ENCODE peak calls at places on chromosomes 13 and 19, in eight cellular contexts. One of them, this sample, is unnamed.

GRCh38 chr19:48760514-48761221 is 5.3 kb downstream of the FGF21 start:
- ATAC-seq in T-cell: no peak
- ATAC-seq in upper lobe of right lung: peak; percentile 17
- ATAC-seq in HCT116: no peak
- ATAC-seq in stimulated activated naive CD8-positive, alpha-beta T cell treated with anti-CD3 and anti-CD28 coated beads, Interleukin-15, amount 100 ng/mL, for 72 hours: peak; percentile 61
- ATAC-seq in Right ventricle myocardium superior: no peak
- ATAC-seq in CD4-positive, CD25-positive, alpha-beta regulatory T cell: no peak
- ATAC-seq in right lobe of liver: peak; percentile 15
- ATAC-seq in this sample: peak; percentile 53

GRCh38 chr19:40716031-40716654 is 543 bp downstream of the COQ8B start:
- ATAC-seq in T-cell: peak; percentile 4
- ATAC-seq in upper lobe of right lung: no peak
- ATAC-seq in HCT116: peak; percentile 0
- ATAC-seq in stimulated activated naive CD8-positive, alpha-beta T cell treated with anti-CD3 and anti-CD28 coated beads, Interleukin-15, amount 100 ng/mL, for 72 hours: peak; percentile 47
- ATAC-seq in Right ventricle myocardium superior: no peak
- ATAC-seq in CD4-positive, CD25-positive, alpha-beta regulatory T cell: no peak
- ATAC-seq in right lobe of liver: no peak
- ATAC-seq in this sample: peak; percentile 46

GRCh38 chr13:96925869-96926628 is 68.2 kb downstream of the OXGR1 start:
- ATAC-seq in T-cell: no peak
- ATAC-seq in upper lobe of right lung: no peak
- ATAC-seq in HCT116: no peak
- ATAC-seq in stimulated activated naive CD8-positive, alpha-beta T cell treated with anti-CD3 and anti-CD28 coated beads, Interleukin-15, amount 100 ng/mL, for 72 hours: no peak
- ATAC-seq in Right ventricle myocardium superior: no peak
- ATAC-seq in CD4-positive, CD25-positive, alpha-beta regulatory T cell: no peak
- ATAC-seq in right lobe of liver: peak; percentile 80
- ATAC-seq in this sample: no peak

GRCh38 chr13:98156259-98156658 is 13.4 kb downstream of the FARP1 start:
- ATAC-seq in T-cell: no peak
- ATAC-seq in upper lobe of right lung: no peak
- ATAC-seq in HCT116: no peak
- ATAC-seq in stimulated activated naive CD8-positive, alpha-beta T cell treated with anti-CD3 and anti-CD28 coated beads, Interleukin-15, amount 100 ng/mL, for 72 hours: no peak
- ATAC-seq in Right ventricle myocardium superior: no peak
- ATAC-seq in CD4-positive, CD25-positive, alpha-beta regulatory T cell: no peak
- ATAC-seq in right lobe of liver: peak; percentile 42
- ATAC-seq in this sample: no peak

GRCh38 chr19:50537306-50537685 is 23.6 kb upstream of the ASPDH start:
- ATAC-seq in T-cell: no peak
- ATAC-seq in upper lobe of right lung: no peak
- ATAC-seq in HCT116: peak; percentile 14
- ATAC-seq in stimulated activated naive CD8-positive, alpha-beta T cell treated with anti-CD3 and anti-CD28 coated beads, Interleukin-15, amount 100 ng/mL, for 72 hours: no peak
- ATAC-seq in Right ventricle myocardium superior: no peak
- ATAC-seq in CD4-positive, CD25-positive, alpha-beta regulatory T cell: no peak
- ATAC-seq in right lobe of liver: no peak
- ATAC-seq in this sample: no peak

GRCh38 chr13:114099191-114099590 is 33.2 kb downstream of the RASA3 start:
- ATAC-seq in T-cell: no peak
- ATAC-seq in upper lobe of right lung: peak; percentile 54
- ATAC-seq in HCT116: peak; percentile 90
- ATAC-seq in stimulated activated naive CD8-positive, alpha-beta T cell treated with anti-CD3 and anti-CD28 coated beads, Interleukin-15, amount 100 ng/mL, for 72 hours: peak; percentile 16
- ATAC-seq in Right ventricle myocardium superior: peak; percentile 87
- ATAC-seq in CD4-positive, CD25-positive, alpha-beta regulatory T cell: no peak
- ATAC-seq in right lobe of liver: peak; percentile 15
- ATAC-seq in this sample: peak; percentile 14

GRCh38 chr13:105972306-105972721 is 563.1 kb downstream of the EFNB2 start:
- ATAC-seq in T-cell: no peak
- ATAC-seq in upper lobe of right lung: no peak
- ATAC-seq in HCT116: no peak
- ATAC-seq in stimulated activated naive CD8-positive, alpha-beta T cell treated with anti-CD3 and anti-CD28 coated beads, Interleukin-15, amount 100 ng/mL, for 72 hours: no peak
- ATAC-seq in Right ventricle myocardium superior: no peak
- ATAC-seq in CD4-positive, CD25-positive, alpha-beta regulatory T cell: no peak
- ATAC-seq in right lobe of liver: no peak
- ATAC-seq in this sample: no peak

GRCh38 chr13:45337395-45337794 is 3.6 kb downstream of the TPT1 start:
- ATAC-seq in T-cell: no peak
- ATAC-seq in upper lobe of right lung: no peak
- ATAC-seq in HCT116: no peak
- ATAC-seq in stimulated activated naive CD8-positive, alpha-beta T cell treated with anti-CD3 and anti-CD28 coated beads, Interleukin-15, amount 100 ng/mL, for 72 hours: no peak
- ATAC-seq in Right ventricle myocardium superior: no peak
- ATAC-seq in CD4-positive, CD25-positive, alpha-beta regulatory T cell: no peak
- ATAC-seq in right lobe of liver: no peak
- ATAC-seq in this sample: peak; percentile 15

GRCh38 chr13:24574847-24575246 is 62.3 kb upstream of the PARP4 start:
- ATAC-seq in T-cell: no peak
- ATAC-seq in upper lobe of right lung: no peak
- ATAC-seq in HCT116: no peak
- ATAC-seq in stimulated activated naive CD8-positive, alpha-beta T cell treated with anti-CD3 and anti-CD28 coated beads, Interleukin-15, amount 100 ng/mL, for 72 hours: peak; percentile 85
- ATAC-seq in Right ventricle myocardium superior: no peak
- ATAC-seq in CD4-positive, CD25-positive, alpha-beta regulatory T cell: no peak
- ATAC-seq in right lobe of liver: no peak
- ATAC-seq in this sample: peak; percentile 87

GRCh38 chr19:27776020-27776419 is 1436.9 kb downstream of the UQCRFS1 start:
- ATAC-seq in T-cell: no peak
- ATAC-seq in upper lobe of right lung: peak; percentile 46
- ATAC-seq in HCT116: peak; percentile 59
- ATAC-seq in stimulated activated naive CD8-positive, alpha-beta T cell treated with anti-CD3 and anti-CD28 coated beads, Interleukin-15, amount 100 ng/mL, for 72 hours: no peak
- ATAC-seq in Right ventricle myocardium superior: no peak
- ATAC-seq in CD4-positive, CD25-positive, alpha-beta regulatory T cell: no peak
- ATAC-seq in right lobe of liver: peak; percentile 69
- ATAC-seq in this sample: no peak

GRCh38 chr19:29415507-29415906 is 110.3 kb upstream of the VSTM2B start:
- ATAC-seq in T-cell: no peak
- ATAC-seq in upper lobe of right lung: no peak
- ATAC-seq in HCT116: peak; percentile 44
- ATAC-seq in stimulated activated naive CD8-positive, alpha-beta T cell treated with anti-CD3 and anti-CD28 coated beads, Interleukin-15, amount 100 ng/mL, for 72 hours: no peak
- ATAC-seq in Right ventricle myocardium superior: no peak
- ATAC-seq in CD4-positive, CD25-positive, alpha-beta regulatory T cell: no peak
- ATAC-seq in right lobe of liver: no peak
- ATAC-seq in this sample: no peak

GRCh38 chr13:39656325-39656677 is 839 bp downstream of the COG6 start:
- ATAC-seq in T-cell: no peak
- ATAC-seq in upper lobe of right lung: no peak
- ATAC-seq in HCT116: no peak
- ATAC-seq in stimulated activated naive CD8-positive, alpha-beta T cell treated with anti-CD3 and anti-CD28 coated beads, Interleukin-15, amount 100 ng/mL, for 72 hours: no peak
- ATAC-seq in Right ventricle myocardium superior: no peak
- ATAC-seq in CD4-positive, CD25-positive, alpha-beta regulatory T cell: no peak
- ATAC-seq in right lobe of liver: no peak
- ATAC-seq in this sample: no peak

GRCh38 chr13:50396001-50396400 is 380.8 kb downstream of the KCNRG start:
- ATAC-seq in T-cell: no peak
- ATAC-seq in upper lobe of right lung: no peak
- ATAC-seq in HCT116: no peak
- ATAC-seq in stimulated activated naive CD8-positive, alpha-beta T cell treated with anti-CD3 and anti-CD28 coated beads, Interleukin-15, amount 100 ng/mL, for 72 hours: no peak
- ATAC-seq in Right ventricle myocardium superior: no peak
- ATAC-seq in CD4-positive, CD25-positive, alpha-beta regulatory T cell: no peak
- ATAC-seq in right lobe of liver: no peak
- ATAC-seq in this sample: no peak

GRCh38 chr13:56247692-56248091 is 893.0 kb upstream of the PRR20A start:
- ATAC-seq in T-cell: no peak
- ATAC-seq in upper lobe of right lung: no peak
- ATAC-seq in HCT116: no peak
- ATAC-seq in stimulated activated naive CD8-positive, alpha-beta T cell treated with anti-CD3 and anti-CD28 coated beads, Interleukin-15, amount 100 ng/mL, for 72 hours: no peak
- ATAC-seq in Right ventricle myocardium superior: no peak
- ATAC-seq in CD4-positive, CD25-positive, alpha-beta regulatory T cell: no peak
- ATAC-seq in right lobe of liver: no peak
- ATAC-seq in this sample: no peak

GRCh38 chr13:109412232-109412935 is 374.0 kb downstream of the IRS2 start:
- ATAC-seq in T-cell: no peak
- ATAC-seq in upper lobe of right lung: peak; percentile 78
- ATAC-seq in HCT116: peak; percentile 93
- ATAC-seq in stimulated activated naive CD8-positive, alpha-beta T cell treated with anti-CD3 and anti-CD28 coated beads, Interleukin-15, amount 100 ng/mL, for 72 hours: no peak
- ATAC-seq in Right ventricle myocardium superior: peak; percentile 96
- ATAC-seq in CD4-positive, CD25-positive, alpha-beta regulatory T cell: no peak
- ATAC-seq in right lobe of liver: peak; percentile 80
- ATAC-seq in this sample: no peak

GRCh38 chr13:22461854-22462565 is 718.8 kb upstream of the SGCG start:
- ATAC-seq in T-cell: no peak
- ATAC-seq in upper lobe of right lung: peak; percentile 46
- ATAC-seq in HCT116: no peak
- ATAC-seq in stimulated activated naive CD8-positive, alpha-beta T cell treated with anti-CD3 and anti-CD28 coated beads, Interleukin-15, amount 100 ng/mL, for 72 hours: no peak
- ATAC-seq in Right ventricle myocardium superior: peak; percentile 92
- ATAC-seq in CD4-positive, CD25-positive, alpha-beta regulatory T cell: no peak
- ATAC-seq in right lobe of liver: no peak
- ATAC-seq in this sample: no peak

GRCh38 chr13:29569253-29570057 is 26.0 kb downstream of the SLC7A1 start:
- ATAC-seq in T-cell: no peak
- ATAC-seq in upper lobe of right lung: peak; percentile 28
- ATAC-seq in HCT116: no peak
- ATAC-seq in stimulated activated naive CD8-positive, alpha-beta T cell treated with anti-CD3 and anti-CD28 coated beads, Interleukin-15, amount 100 ng/mL, for 72 hours: no peak
- ATAC-seq in Right ventricle myocardium superior: no peak
- ATAC-seq in CD4-positive, CD25-positive, alpha-beta regulatory T cell: no peak
- ATAC-seq in right lobe of liver: peak; percentile 77
- ATAC-seq in this sample: no peak

GRCh38 chr13:48244159-48244558 is 11.2 kb downstream of the ITM2B start:
- ATAC-seq in T-cell: no peak
- ATAC-seq in upper lobe of right lung: no peak
- ATAC-seq in HCT116: no peak
- ATAC-seq in stimulated activated naive CD8-positive, alpha-beta T cell treated with anti-CD3 and anti-CD28 coated beads, Interleukin-15, amount 100 ng/mL, for 72 hours: no peak
- ATAC-seq in Right ventricle myocardium superior: no peak
- ATAC-seq in CD4-positive, CD25-positive, alpha-beta regulatory T cell: no peak
- ATAC-seq in right lobe of liver: no peak
- ATAC-seq in this sample: no peak

GRCh38 chr19:2922987-2923386 is 21.8 kb downstream of the ZNF77 start:
- ATAC-seq in T-cell: no peak
- ATAC-seq in upper lobe of right lung: peak; percentile 67
- ATAC-seq in HCT116: no peak
- ATAC-seq in stimulated activated naive CD8-positive, alpha-beta T cell treated with anti-CD3 and anti-CD28 coated beads, Interleukin-15, amount 100 ng/mL, for 72 hours: no peak
- ATAC-seq in Right ventricle myocardium superior: no peak
- ATAC-seq in CD4-positive, CD25-positive, alpha-beta regulatory T cell: no peak
- ATAC-seq in right lobe of liver: peak; percentile 70
- ATAC-seq in this sample: no peak

GRCh38 chr13:27808866-27809546 is 16.7 kb downstream of the GSX1 start:
- ATAC-seq in T-cell: no peak
- ATAC-seq in upper lobe of right lung: no peak
- ATAC-seq in HCT116: no peak
- ATAC-seq in stimulated activated naive CD8-positive, alpha-beta T cell treated with anti-CD3 and anti-CD28 coated beads, Interleukin-15, amount 100 ng/mL, for 72 hours: no peak
- ATAC-seq in Right ventricle myocardium superior: no peak
- ATAC-seq in CD4-positive, CD25-positive, alpha-beta regulatory T cell: no peak
- ATAC-seq in right lobe of liver: no peak
- ATAC-seq in this sample: no peak

GRCh38 chr19:2602391-2603181 is 99.9 kb downstream of the GNG7 start:
- ATAC-seq in T-cell: no peak
- ATAC-seq in upper lobe of right lung: peak; percentile 86
- ATAC-seq in HCT116: no peak
- ATAC-seq in stimulated activated naive CD8-positive, alpha-beta T cell treated with anti-CD3 and anti-CD28 coated beads, Interleukin-15, amount 100 ng/mL, for 72 hours: no peak
- ATAC-seq in Right ventricle myocardium superior: peak; percentile 86
- ATAC-seq in CD4-positive, CD25-positive, alpha-beta regulatory T cell: no peak
- ATAC-seq in right lobe of liver: peak; percentile 86
- ATAC-seq in this sample: no peak

GRCh38 chr19:14437578-14438140 is 4.6 kb downstream of the PKN1 start:
- ATAC-seq in T-cell: no peak
- ATAC-seq in upper lobe of right lung: no peak
- ATAC-seq in HCT116: no peak
- ATAC-seq in stimulated activated naive CD8-positive, alpha-beta T cell treated with anti-CD3 and anti-CD28 coated beads, Interleukin-15, amount 100 ng/mL, for 72 hours: no peak
- ATAC-seq in Right ventricle myocardium superior: no peak
- ATAC-seq in CD4-positive, CD25-positive, alpha-beta regulatory T cell: no peak
- ATAC-seq in right lobe of liver: no peak
- ATAC-seq in this sample: no peak

GRCh38 chr13:47426126-47426849 is 529.4 kb upstream of the HTR2A start:
- ATAC-seq in T-cell: no peak
- ATAC-seq in upper lobe of right lung: peak; percentile 40
- ATAC-seq in HCT116: no peak
- ATAC-seq in stimulated activated naive CD8-positive, alpha-beta T cell treated with anti-CD3 and anti-CD28 coated beads, Interleukin-15, amount 100 ng/mL, for 72 hours: no peak
- ATAC-seq in Right ventricle myocardium superior: peak; percentile 95
- ATAC-seq in CD4-positive, CD25-positive, alpha-beta regulatory T cell: no peak
- ATAC-seq in right lobe of liver: peak; percentile 58
- ATAC-seq in this sample: no peak

GRCh38 chr13:113013303-113013702 is 44.3 kb downstream of the MCF2L start:
- ATAC-seq in T-cell: no peak
- ATAC-seq in upper lobe of right lung: no peak
- ATAC-seq in HCT116: no peak
- ATAC-seq in stimulated activated naive CD8-positive, alpha-beta T cell treated with anti-CD3 and anti-CD28 coated beads, Interleukin-15, amount 100 ng/mL, for 72 hours: no peak
- ATAC-seq in Right ventricle myocardium superior: no peak
- ATAC-seq in CD4-positive, CD25-positive, alpha-beta regulatory T cell: no peak
- ATAC-seq in right lobe of liver: no peak
- ATAC-seq in this sample: no peak

GRCh38 chr19:44746946-44747738 is 1.4 kb upstream of the BCL3 start:
- ATAC-seq in T-cell: peak; percentile 78
- ATAC-seq in upper lobe of right lung: peak; percentile 92
- ATAC-seq in HCT116: peak; percentile 77
- ATAC-seq in stimulated activated naive CD8-positive, alpha-beta T cell treated with anti-CD3 and anti-CD28 coated beads, Interleukin-15, amount 100 ng/mL, for 72 hours: peak; percentile 75
- ATAC-seq in Right ventricle myocardium superior: peak; percentile 92
- ATAC-seq in CD4-positive, CD25-positive, alpha-beta regulatory T cell: peak; percentile 71
- ATAC-seq in right lobe of liver: peak; percentile 82
- ATAC-seq in this sample: peak; percentile 86

GRCh38 chr19:8143041-8143440 is 6.4 kb downstream of the FBN3 start:
- ATAC-seq in T-cell: no peak
- ATAC-seq in upper lobe of right lung: no peak
- ATAC-seq in HCT116: no peak
- ATAC-seq in stimulated activated naive CD8-positive, alpha-beta T cell treated with anti-CD3 and anti-CD28 coated beads, Interleukin-15, amount 100 ng/mL, for 72 hours: no peak
- ATAC-seq in Right ventricle myocardium superior: no peak
- ATAC-seq in CD4-positive, CD25-positive, alpha-beta regulatory T cell: no peak
- ATAC-seq in right lobe of liver: no peak
- ATAC-seq in this sample: no peak

GRCh38 chr13:43657485-43657884 is 129.3 kb downstream of the ENOX1 start:
- ATAC-seq in T-cell: no peak
- ATAC-seq in upper lobe of right lung: no peak
- ATAC-seq in HCT116: no peak
- ATAC-seq in stimulated activated naive CD8-positive, alpha-beta T cell treated with anti-CD3 and anti-CD28 coated beads, Interleukin-15, amount 100 ng/mL, for 72 hours: no peak
- ATAC-seq in Right ventricle myocardium superior: no peak
- ATAC-seq in CD4-positive, CD25-positive, alpha-beta regulatory T cell: no peak
- ATAC-seq in right lobe of liver: no peak
- ATAC-seq in this sample: peak; percentile 82